ENCODE peak calls at places on chromosomes 13 and 19, in seven cellular contexts. G is IMR-90, W is neuronal stem cell, U is H9, N is trophoblast cell, F is mesenchymal stem cell, Z is H1. P is an unnamed sample. For H3K27me3 and H3K4me1, the result is how much of the 10 kb centered on the place peaks cover.

GRCh38 chr13:60974296-60974695 is 441.4 kb downstream of the PCDH20 start:
- DNase-seq in G (no peak), W (no peak), U (no peak), N (no peak), F (no peak), Z (no peak), P (peak)

GRCh38 chr13:44920013-44920412 is 69.3 kb downstream of the NUFIP1 start:
- DNase-seq in G (no peak), W (no peak), U (no peak), N (no peak), F (no peak), Z (no peak), P (no peak)

GRCh38 chr19:57637379-57637778 is 4.4 kb downstream of the ZNF211 start:
- DNase-seq in G (no peak), W (no peak), U (no peak), N (no peak), F (no peak), Z (no peak), P (no peak)

GRCh38 chr13:23806874-23807522 is 82.2 kb downstream of the MIPEP start:
- DNase-seq in G (peak), W (no peak), U (no peak), N (peak), F (no peak), Z (no peak), P (no peak)

GRCh38 chr19:9570255-9570654 is 14.0 kb downstream of the ZNF121 start:
- DNase-seq in G (no peak), W (no peak), U (no peak), N (peak), F (no peak), Z (no peak), P (no peak)

GRCh38 chr19:23093832-23094231 is 23.0 kb upstream of the ZNF730 start:
- DNase-seq in G (no peak), W (no peak), U (peak), N (no peak), F (no peak), Z (peak), P (peak)

GRCh38 chr19:18417250-18418033 is 1.8 kb upstream of the SSBP4 start:
- DNase-seq in G (peak), W (peak), U (peak), N (peak), F (peak), Z (no peak), P (peak)

GRCh38 chr19:4715529-4716221 is 8.0 kb downstream of the DPP9 start:
- DNase-seq in G (no peak), W (no peak), U (no peak), N (peak), F (no peak), Z (no peak), P (no peak)

GRCh38 chr19:50046649-50047503 is 21.1 kb downstream of the ZNF473 start:
- DNase-seq in G (peak), W (no peak), U (no peak), N (peak), F (no peak), Z (no peak), P (peak)

GRCh38 chr13:47798906-47799305 is 202.2 kb downstream of the SUCLA2 start:
- DNase-seq in G (peak), W (no peak), U (no peak), N (no peak), F (peak), Z (no peak), P (peak)

GRCh38 chr13:59879281-59879680 is 284.4 kb downstream of the DIAPH3 start:
- DNase-seq in G (no peak), W (no peak), U (no peak), N (no peak), F (peak), Z (no peak), P (no peak)

GRCh38 chr19:409515-410242 is 732 bp upstream of the C2CD4C start:
- DNase-seq in G (no peak), W (no peak), U (no peak), N (no peak), F (peak), Z (no peak), P (peak)

GRCh38 chr13:98890186-98890585 is 87.7 kb downstream of the DOCK9 start:
- DNase-seq in G (peak), W (no peak), U (no peak), N (peak), F (peak), Z (no peak), P (no peak)

GRCh38 chr13:93967286-93967685 is 512.2 kb downstream of the DCT start:
- DNase-seq in G (no peak), W (no peak), U (no peak), N (no peak), F (no peak), Z (no peak), P (no peak)
- H2BK5ac ChIP-seq in G (no peak), W (no peak), U (no peak), N (no peak), F (no peak), Z (no peak), P (no peak)

DNA sequence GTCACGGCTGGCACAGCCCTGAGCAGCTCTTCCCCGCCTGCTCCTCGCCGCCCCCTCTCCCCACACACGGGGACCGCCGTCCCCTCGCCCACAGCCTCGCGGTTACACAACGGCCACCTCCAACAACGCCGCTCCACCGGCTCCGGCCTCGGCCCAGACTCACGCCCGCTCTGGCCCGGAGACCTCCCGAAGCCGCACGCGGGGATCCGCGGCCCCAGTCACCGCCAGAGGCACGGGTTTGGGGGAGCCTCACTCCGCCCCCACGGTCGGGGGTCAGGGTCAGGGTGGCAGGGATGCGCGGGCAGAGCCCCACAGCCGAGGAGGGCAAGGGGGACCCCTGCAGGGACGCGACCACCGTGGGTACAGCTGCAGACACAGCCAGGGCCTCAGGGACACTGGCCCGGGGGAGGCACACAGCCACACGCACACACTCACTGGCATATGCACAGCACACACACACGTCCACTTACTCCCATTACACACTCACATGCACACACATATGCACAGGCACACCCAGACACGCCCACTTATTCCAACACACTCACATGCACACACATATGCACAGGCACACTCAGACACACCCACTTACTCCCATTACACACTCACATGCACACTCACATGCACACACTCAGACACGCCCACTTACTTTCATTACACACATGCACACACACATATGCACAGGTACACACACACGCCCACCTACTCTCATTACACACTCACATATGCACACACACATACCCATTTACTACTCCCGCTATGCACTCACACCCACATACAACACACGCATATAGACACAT is 1.6 kb downstream of the TTYH1 start:
- DNase-seq in G (no peak), W (no peak), U (no peak), N (no peak), F (no peak), Z (no peak), P (no peak)
- H3K27me3 ChIP-seq in G (under half), W (under half), U (under half), N (under half), F (half or more), Z (under half), P (under half)

DNA sequence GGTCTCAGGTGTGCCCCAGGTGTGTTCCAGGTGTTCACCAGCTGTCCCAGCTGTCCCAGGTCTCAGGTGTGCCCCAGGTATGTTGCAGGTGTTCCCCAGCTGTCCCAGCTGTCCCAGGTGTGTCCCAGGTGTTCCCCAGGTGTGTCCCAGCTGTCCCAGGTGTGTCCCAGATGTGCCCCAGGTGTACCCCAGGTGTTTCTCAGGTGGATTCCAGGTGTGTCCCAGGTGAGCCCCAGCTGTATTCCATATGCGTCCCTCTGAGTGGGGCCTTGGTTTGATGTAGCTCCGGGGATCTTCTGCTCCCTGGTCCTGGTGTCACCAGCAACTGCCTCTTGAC is 727 bp upstream of the GRK1 start:
- DNase-seq in G (no peak), W (no peak), U (no peak), N (no peak), F (no peak), Z (no peak), P (no peak)
- H3K4me1 ChIP-seq in G (under half), W (under half), U (under half), N (under half), F (under half), Z (under half), P (under half)

DNA sequence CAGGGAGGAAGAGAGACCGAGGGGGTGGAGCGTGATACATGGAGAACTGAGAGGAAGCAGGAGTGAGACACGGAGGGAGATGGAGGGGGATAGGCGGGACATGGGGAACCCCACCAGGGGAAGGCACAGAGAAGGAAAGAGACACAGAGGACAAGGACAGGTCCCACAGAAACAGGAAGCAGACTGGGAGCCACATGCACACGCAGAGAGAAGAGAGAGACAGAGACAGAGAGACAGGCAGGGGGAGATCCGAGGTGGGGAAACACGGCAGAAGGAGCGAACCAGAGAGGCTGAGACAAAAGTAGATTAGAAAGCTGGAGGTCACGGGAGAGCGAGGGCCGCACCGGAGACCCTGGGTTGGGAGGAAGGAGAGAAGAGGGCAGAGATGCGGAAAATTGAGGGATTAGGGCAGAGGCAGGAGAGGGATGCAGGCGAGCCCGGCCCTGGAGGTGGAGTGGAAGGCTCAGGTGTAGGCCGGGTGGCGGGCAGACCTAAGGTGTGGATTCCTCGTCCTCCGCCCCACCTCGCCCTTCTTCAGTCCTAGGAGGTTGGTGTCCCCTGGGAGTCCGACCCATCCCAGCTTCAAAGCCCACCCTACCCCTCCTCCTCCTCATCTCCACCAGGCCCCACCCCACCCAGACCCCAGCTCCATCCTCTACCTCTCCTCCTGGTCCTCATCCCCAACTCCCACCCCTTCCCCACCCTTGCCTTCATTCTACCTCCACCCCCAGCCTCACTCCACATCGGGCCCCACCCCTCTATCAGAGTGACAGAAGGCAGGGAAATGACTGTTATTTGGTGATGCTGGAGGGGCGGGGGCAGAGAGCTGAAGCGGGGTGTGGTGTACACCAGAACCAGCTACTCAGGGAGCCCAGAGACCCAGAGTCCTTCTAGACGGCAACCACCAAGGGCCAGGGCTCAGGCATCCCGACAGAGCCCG is 6.7 kb downstream of the ERFL start:
- DNase-seq in G (no peak), W (no peak), U (no peak), N (no peak), F (no peak), Z (no peak), P (no peak)
- H2BK5ac ChIP-seq in G (no peak), W (no peak), U (no peak), N (no peak), F (no peak), Z (no peak), P (no peak)

DNA sequence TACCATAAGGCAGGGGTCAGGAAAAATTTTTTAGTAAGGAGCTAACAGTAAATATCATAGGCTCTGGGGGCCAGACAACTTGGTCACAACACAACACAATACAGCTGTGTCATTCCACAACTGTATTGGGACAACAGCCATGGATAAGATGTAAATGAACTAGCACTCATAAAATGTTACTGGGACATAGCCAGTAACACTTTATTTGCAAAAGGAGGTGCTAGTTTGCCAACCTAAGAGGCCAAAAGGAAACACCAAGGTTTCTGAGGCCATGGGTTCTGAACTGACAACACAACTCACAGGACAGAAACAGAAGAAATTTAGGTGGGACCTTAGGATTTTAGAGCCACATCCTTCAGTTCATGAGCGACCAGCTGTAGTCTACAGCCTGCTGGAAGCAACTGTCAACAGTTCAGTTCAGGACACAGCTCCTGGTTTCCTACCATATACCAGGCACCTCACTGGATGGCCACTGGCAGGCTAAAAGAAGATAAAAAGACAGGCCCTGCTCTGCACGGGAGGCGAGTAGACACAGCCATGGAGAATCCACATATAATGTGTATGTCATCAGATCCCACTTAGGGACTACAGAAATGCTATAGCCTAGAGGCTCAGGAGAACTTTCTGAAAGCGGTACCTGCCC is 23.9 kb downstream of the DZIP1 start:
- DNase-seq in G (no peak), W (no peak), U (no peak), N (no peak), F (no peak), Z (no peak), P (no peak)
- H3K27me3 ChIP-seq in G (under half), W (under half), U (under half), N (under half), F (under half), Z (under half), P (under half)

GRCh38 chr19:39554701-39555311 is 14.8 kb upstream of the EID2 start:
- DNase-seq in G (no peak), W (no peak), U (no peak), N (no peak), F (no peak), Z (no peak), P (no peak)
- H3K4me1 ChIP-seq in G (under half), W (under half), U (under half), N (under half), F (under half), Z (under half), P (under half)

DNA sequence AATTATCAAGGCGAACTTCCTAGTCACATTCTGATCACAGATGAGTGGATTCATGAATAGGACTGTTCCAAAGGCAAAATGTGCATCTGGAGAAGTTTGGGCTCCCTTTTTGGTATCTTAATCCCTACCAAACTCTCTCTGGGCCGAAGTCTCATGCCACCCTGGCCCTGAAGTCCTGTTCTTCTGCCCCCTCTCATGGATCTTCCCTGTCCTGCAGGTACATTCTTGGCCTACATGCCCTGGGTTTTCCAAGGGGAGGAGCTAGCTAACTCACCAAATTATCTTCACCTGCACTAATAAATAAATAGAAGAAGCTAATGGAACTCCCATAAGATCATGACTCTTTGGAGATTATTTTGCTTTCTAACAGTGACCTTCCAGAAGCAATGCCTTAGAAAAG is 50.3 kb downstream of the SERTM1 start:
- DNase-seq in G (no peak), W (no peak), U (no peak), N (no peak), F (no peak), Z (no peak), P (peak)
- H2BK5ac ChIP-seq in G (no peak), W (no peak), U (no peak), N (no peak), F (no peak), Z (no peak), P (no peak)

GRCh38 chr19:19568802-19569756 is 31.0 kb downstream of the CILP2 start:
- DNase-seq in G (peak), W (no peak), U (no peak), N (peak), F (no peak), Z (no peak), P (no peak)

GRCh38 chr19:19567391-19567790 is 29.3 kb downstream of the CILP2 start:
- DNase-seq in G (no peak), W (no peak), U (no peak), N (no peak), F (no peak), Z (no peak), P (no peak)

GRCh38 chr19:19563348-19563848 is 25.3 kb downstream of the CILP2 start:
- DNase-seq in G (no peak), W (no peak), U (no peak), N (no peak), F (no peak), Z (no peak), P (no peak)

GRCh38 chr19:19562665-19563347 is 24.7 kb downstream of the CILP2 start:
- DNase-seq in G (no peak), W (no peak), U (no peak), N (no peak), F (no peak), Z (no peak), P (peak)

GRCh38 chr19:19566306-19566705 is 28.2 kb downstream of the CILP2 start:
- DNase-seq in G (peak), W (no peak), U (no peak), N (peak), F (peak), Z (no peak), P (no peak)
- H3K27me3 ChIP-seq in G (under half), W (under half), U (under half), N (under half), F (under half), Z (under half), P (under half)

GRCh38 chr13:40600145-40600751 is 66.2 kb downstream of the FOXO1 start:
- DNase-seq in G (no peak), W (no peak), U (no peak), N (no peak), F (no peak), Z (no peak), P (no peak)
- H3K4me1 ChIP-seq in G (under half), W (under half), U (under half), N (under half), F (under half), Z (under half), P (under half)

DNA sequence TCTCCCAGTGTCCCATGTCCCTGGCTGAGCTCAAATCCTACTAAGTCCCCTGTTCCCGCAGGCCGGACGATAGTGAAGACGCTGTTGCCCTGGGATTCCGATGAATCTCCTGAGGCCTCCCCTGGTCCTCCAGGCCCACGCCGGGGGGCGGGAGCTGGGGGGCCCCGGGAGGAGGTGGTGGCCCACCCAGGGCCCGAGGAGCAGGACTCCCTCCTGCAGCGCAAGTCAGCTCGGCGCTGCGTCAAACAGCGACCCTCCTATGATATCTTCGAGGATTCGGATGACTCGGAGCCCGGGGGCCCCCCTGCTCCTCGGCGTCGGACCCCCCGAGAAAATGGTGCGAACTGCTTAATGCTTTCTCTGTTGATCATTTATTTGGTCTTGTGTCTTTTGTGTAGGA is 5.9 kb downstream of the KMT2B start:
- DNase-seq in G (no peak), W (no peak), U (no peak), N (no peak), F (no peak), Z (no peak), P (no peak)
- H2BK5ac ChIP-seq in G (no peak), W (no peak), U (no peak), N (no peak), F (no peak), Z (no peak), P (no peak)